ENCODE peak calls at places on chromosomes 2 and 18, in ten cellular contexts. One of them, this sample, is unnamed.

GRCh38 chr2:3128786-3129185 is 248.8 kb downstream of the EIPR1 start:
- DNase-seq in cerebellar nuclear complex: no peak
- DNase-seq in NCI-H1105 treated with DMSO at 0.1 percent for 48 hours: no peak
- DNase-seq in LoVo: no peak
- DNase-seq in left lobe of liver: no peak
- DNase-seq in MG63: no peak
- DNase-seq in IMR-90: no peak
- DNase-seq in anterior cingulate cortex: no peak
- DNase-seq in stimulated activated CD4-positive, alpha-beta T cell treated with anti-CD3 and anti-CD28 coated beads, TNF-alpha, amount 100 ng/mL, for 48 hours: no peak
- DNase-seq in CD4-positive, alpha-beta T cell: no peak
- DNase-seq in this sample: no peak

GRCh38 chr2:68418855-68419254 is 48.2 kb downstream of the FBXO48 start:
- DNase-seq in IMR-90: no peak
- DNase-seq in left lobe of liver: no peak
- DNase-seq in LoVo: no peak
- DNase-seq in stimulated activated CD4-positive, alpha-beta T cell treated with anti-CD3 and anti-CD28 coated beads, TNF-alpha, amount 100 ng/mL, for 48 hours: no peak
- DNase-seq in cerebellar nuclear complex: no peak
- DNase-seq in anterior cingulate cortex: no peak
- DNase-seq in CD4-positive, alpha-beta T cell: no peak
- DNase-seq in MG63: no peak
- DNase-seq in NCI-H1105 treated with DMSO at 0.1 percent for 48 hours: no peak
- DNase-seq in this sample: no peak

GRCh38 chr2:159903404-159904126 is 105.6 kb upstream of the CD302 start:
- DNase-seq in CD4-positive, alpha-beta T cell: peak
- DNase-seq in IMR-90: no peak
- DNase-seq in left lobe of liver: peak
- DNase-seq in NCI-H1105 treated with DMSO at 0.1 percent for 48 hours: no peak
- DNase-seq in MG63: peak
- DNase-seq in stimulated activated CD4-positive, alpha-beta T cell treated with anti-CD3 and anti-CD28 coated beads, TNF-alpha, amount 100 ng/mL, for 48 hours: peak
- DNase-seq in cerebellar nuclear complex: no peak
- DNase-seq in anterior cingulate cortex: no peak
- DNase-seq in LoVo: no peak
- DNase-seq in this sample: peak

GRCh38 chr2:16323551-16324543 is 341.8 kb downstream of the CYRIA start:
- DNase-seq in CD4-positive, alpha-beta T cell: no peak
- DNase-seq in left lobe of liver: no peak
- DNase-seq in NCI-H1105 treated with DMSO at 0.1 percent for 48 hours: no peak
- DNase-seq in MG63: no peak
- DNase-seq in LoVo: no peak
- DNase-seq in IMR-90: no peak
- DNase-seq in cerebellar nuclear complex: no peak
- DNase-seq in stimulated activated CD4-positive, alpha-beta T cell treated with anti-CD3 and anti-CD28 coated beads, TNF-alpha, amount 100 ng/mL, for 48 hours: no peak
- DNase-seq in anterior cingulate cortex: no peak
- DNase-seq in this sample: no peak

GRCh38 chr2:21097331-21097730 is 26.4 kb upstream of the TDRD15 start:
- DNase-seq in cerebellar nuclear complex: no peak
- DNase-seq in left lobe of liver: no peak
- DNase-seq in IMR-90: no peak
- DNase-seq in anterior cingulate cortex: no peak
- DNase-seq in LoVo: no peak
- DNase-seq in stimulated activated CD4-positive, alpha-beta T cell treated with anti-CD3 and anti-CD28 coated beads, TNF-alpha, amount 100 ng/mL, for 48 hours: no peak
- DNase-seq in NCI-H1105 treated with DMSO at 0.1 percent for 48 hours: no peak
- DNase-seq in CD4-positive, alpha-beta T cell: no peak
- DNase-seq in MG63: no peak
- DNase-seq in this sample: no peak

GRCh38 chr2:160140471-160140870 is 59.6 kb downstream of the ITGB6 start:
- DNase-seq in left lobe of liver: no peak
- DNase-seq in cerebellar nuclear complex: no peak
- DNase-seq in NCI-H1105 treated with DMSO at 0.1 percent for 48 hours: no peak
- DNase-seq in stimulated activated CD4-positive, alpha-beta T cell treated with anti-CD3 and anti-CD28 coated beads, TNF-alpha, amount 100 ng/mL, for 48 hours: no peak
- DNase-seq in IMR-90: peak
- DNase-seq in anterior cingulate cortex: no peak
- DNase-seq in CD4-positive, alpha-beta T cell: no peak
- DNase-seq in LoVo: peak
- DNase-seq in MG63: no peak
- DNase-seq in this sample: no peak

GRCh38 chr2:27765621-27766286 is 5.8 kb upstream of the MRPL33 start:
- DNase-seq in IMR-90: no peak
- DNase-seq in anterior cingulate cortex: peak
- DNase-seq in left lobe of liver: peak
- DNase-seq in MG63: no peak
- DNase-seq in NCI-H1105 treated with DMSO at 0.1 percent for 48 hours: peak
- DNase-seq in CD4-positive, alpha-beta T cell: peak
- DNase-seq in stimulated activated CD4-positive, alpha-beta T cell treated with anti-CD3 and anti-CD28 coated beads, TNF-alpha, amount 100 ng/mL, for 48 hours: peak
- DNase-seq in LoVo: peak
- DNase-seq in cerebellar nuclear complex: no peak
- DNase-seq in this sample: no peak

GRCh38 chr2:73053316-73054114 is 18.0 kb downstream of the SFXN5 start:
- DNase-seq in IMR-90: peak
- DNase-seq in LoVo: no peak
- DNase-seq in CD4-positive, alpha-beta T cell: no peak
- DNase-seq in left lobe of liver: no peak
- DNase-seq in anterior cingulate cortex: peak
- DNase-seq in stimulated activated CD4-positive, alpha-beta T cell treated with anti-CD3 and anti-CD28 coated beads, TNF-alpha, amount 100 ng/mL, for 48 hours: no peak
- DNase-seq in MG63: peak
- DNase-seq in NCI-H1105 treated with DMSO at 0.1 percent for 48 hours: no peak
- DNase-seq in cerebellar nuclear complex: no peak
- DNase-seq in this sample: no peak

GRCh38 chr2:240782221-240782885 is 37.7 kb downstream of the KIF1A start:
- DNase-seq in NCI-H1105 treated with DMSO at 0.1 percent for 48 hours: no peak
- DNase-seq in left lobe of liver: no peak
- DNase-seq in stimulated activated CD4-positive, alpha-beta T cell treated with anti-CD3 and anti-CD28 coated beads, TNF-alpha, amount 100 ng/mL, for 48 hours: no peak
- DNase-seq in MG63: no peak
- DNase-seq in anterior cingulate cortex: no peak
- DNase-seq in IMR-90: no peak
- DNase-seq in cerebellar nuclear complex: no peak
- DNase-seq in LoVo: no peak
- DNase-seq in CD4-positive, alpha-beta T cell: no peak
- DNase-seq in this sample: no peak

GRCh38 chr2:68103656-68104055 is 40.9 kb upstream of the C1D start:
- DNase-seq in stimulated activated CD4-positive, alpha-beta T cell treated with anti-CD3 and anti-CD28 coated beads, TNF-alpha, amount 100 ng/mL, for 48 hours: no peak
- DNase-seq in MG63: no peak
- DNase-seq in cerebellar nuclear complex: no peak
- DNase-seq in NCI-H1105 treated with DMSO at 0.1 percent for 48 hours: no peak
- DNase-seq in IMR-90: peak
- DNase-seq in LoVo: no peak
- DNase-seq in left lobe of liver: no peak
- DNase-seq in anterior cingulate cortex: no peak
- DNase-seq in CD4-positive, alpha-beta T cell: no peak
- DNase-seq in this sample: no peak

GRCh38 chr18:66562279-66562678 is 41.6 kb downstream of the CDH19 start:
- DNase-seq in CD4-positive, alpha-beta T cell: no peak
- DNase-seq in LoVo: no peak
- DNase-seq in IMR-90: no peak
- DNase-seq in cerebellar nuclear complex: no peak
- DNase-seq in anterior cingulate cortex: no peak
- DNase-seq in left lobe of liver: no peak
- DNase-seq in NCI-H1105 treated with DMSO at 0.1 percent for 48 hours: no peak
- DNase-seq in MG63: no peak
- DNase-seq in stimulated activated CD4-positive, alpha-beta T cell treated with anti-CD3 and anti-CD28 coated beads, TNF-alpha, amount 100 ng/mL, for 48 hours: no peak
- DNase-seq in this sample: no peak

GRCh38 chr2:113138428-113139322 is 11.3 kb downstream of the IL1RN start:
- DNase-seq in anterior cingulate cortex: no peak
- DNase-seq in IMR-90: peak
- DNase-seq in LoVo: peak
- DNase-seq in left lobe of liver: peak
- DNase-seq in cerebellar nuclear complex: peak
- DNase-seq in NCI-H1105 treated with DMSO at 0.1 percent for 48 hours: peak
- DNase-seq in MG63: peak
- DNase-seq in stimulated activated CD4-positive, alpha-beta T cell treated with anti-CD3 and anti-CD28 coated beads, TNF-alpha, amount 100 ng/mL, for 48 hours: peak
- DNase-seq in CD4-positive, alpha-beta T cell: no peak
- DNase-seq in this sample: peak

GRCh38 chr2:97701851-97702465 is 11.4 kb upstream of the ZAP70 start:
- DNase-seq in cerebellar nuclear complex: no peak
- DNase-seq in MG63: no peak
- DNase-seq in IMR-90: no peak
- DNase-seq in left lobe of liver: peak
- DNase-seq in anterior cingulate cortex: no peak
- DNase-seq in CD4-positive, alpha-beta T cell: no peak
- DNase-seq in stimulated activated CD4-positive, alpha-beta T cell treated with anti-CD3 and anti-CD28 coated beads, TNF-alpha, amount 100 ng/mL, for 48 hours: no peak
- DNase-seq in NCI-H1105 treated with DMSO at 0.1 percent for 48 hours: no peak
- DNase-seq in LoVo: no peak
- DNase-seq in this sample: no peak

GRCh38 chr2:151637284-151637781 is 96.9 kb downstream of the NEB start:
- DNase-seq in CD4-positive, alpha-beta T cell: peak
- DNase-seq in MG63: no peak
- DNase-seq in IMR-90: no peak
- DNase-seq in NCI-H1105 treated with DMSO at 0.1 percent for 48 hours: no peak
- DNase-seq in anterior cingulate cortex: no peak
- DNase-seq in stimulated activated CD4-positive, alpha-beta T cell treated with anti-CD3 and anti-CD28 coated beads, TNF-alpha, amount 100 ng/mL, for 48 hours: peak
- DNase-seq in LoVo: no peak
- DNase-seq in cerebellar nuclear complex: no peak
- DNase-seq in left lobe of liver: no peak
- DNase-seq in this sample: no peak

GRCh38 chr18:6004683-6005082 is 109.4 kb upstream of the TMEM200C start:
- DNase-seq in IMR-90: no peak
- DNase-seq in CD4-positive, alpha-beta T cell: no peak
- DNase-seq in LoVo: no peak
- DNase-seq in NCI-H1105 treated with DMSO at 0.1 percent for 48 hours: no peak
- DNase-seq in cerebellar nuclear complex: no peak
- DNase-seq in left lobe of liver: no peak
- DNase-seq in MG63: no peak
- DNase-seq in anterior cingulate cortex: no peak
- DNase-seq in stimulated activated CD4-positive, alpha-beta T cell treated with anti-CD3 and anti-CD28 coated beads, TNF-alpha, amount 100 ng/mL, for 48 hours: no peak
- DNase-seq in this sample: no peak

GRCh38 chr2:6917761-6918421 is 679 bp downstream of the RNF144A start:
- DNase-seq in NCI-H1105 treated with DMSO at 0.1 percent for 48 hours: no peak
- DNase-seq in CD4-positive, alpha-beta T cell: no peak
- DNase-seq in left lobe of liver: no peak
- DNase-seq in cerebellar nuclear complex: no peak
- DNase-seq in stimulated activated CD4-positive, alpha-beta T cell treated with anti-CD3 and anti-CD28 coated beads, TNF-alpha, amount 100 ng/mL, for 48 hours: no peak
- DNase-seq in IMR-90: no peak
- DNase-seq in LoVo: no peak
- DNase-seq in MG63: no peak
- DNase-seq in anterior cingulate cortex: no peak
- DNase-seq in this sample: no peak

GRCh38 chr2:84901593-84902120 is 3.8 kb upstream of the TMSB10 start:
- DNase-seq in LoVo: no peak
- DNase-seq in IMR-90: peak
- DNase-seq in cerebellar nuclear complex: no peak
- DNase-seq in left lobe of liver: no peak
- DNase-seq in anterior cingulate cortex: no peak
- DNase-seq in NCI-H1105 treated with DMSO at 0.1 percent for 48 hours: no peak
- DNase-seq in stimulated activated CD4-positive, alpha-beta T cell treated with anti-CD3 and anti-CD28 coated beads, TNF-alpha, amount 100 ng/mL, for 48 hours: no peak
- DNase-seq in MG63: no peak
- DNase-seq in CD4-positive, alpha-beta T cell: no peak
- DNase-seq in this sample: no peak

GRCh38 chr18:69684789-69685188 is 262.9 kb downstream of the CD226 start:
- DNase-seq in LoVo: no peak
- DNase-seq in stimulated activated CD4-positive, alpha-beta T cell treated with anti-CD3 and anti-CD28 coated beads, TNF-alpha, amount 100 ng/mL, for 48 hours: no peak
- DNase-seq in CD4-positive, alpha-beta T cell: no peak
- DNase-seq in IMR-90: no peak
- DNase-seq in NCI-H1105 treated with DMSO at 0.1 percent for 48 hours: no peak
- DNase-seq in cerebellar nuclear complex: no peak
- DNase-seq in MG63: no peak
- DNase-seq in left lobe of liver: no peak
- DNase-seq in anterior cingulate cortex: no peak
- DNase-seq in this sample: no peak

GRCh38 chr2:113910110-113910717 is 20.3 kb downstream of the ACTR3 start:
- DNase-seq in NCI-H1105 treated with DMSO at 0.1 percent for 48 hours: no peak
- DNase-seq in cerebellar nuclear complex: no peak
- DNase-seq in left lobe of liver: no peak
- DNase-seq in stimulated activated CD4-positive, alpha-beta T cell treated with anti-CD3 and anti-CD28 coated beads, TNF-alpha, amount 100 ng/mL, for 48 hours: peak
- DNase-seq in anterior cingulate cortex: no peak
- DNase-seq in CD4-positive, alpha-beta T cell: peak
- DNase-seq in MG63: no peak
- DNase-seq in IMR-90: peak
- DNase-seq in LoVo: no peak
- DNase-seq in this sample: no peak

This sample was measured in NCI-H345.